ENCODE peak calls at places on chromosomes 2 and 18, in four cellular contexts. Q, E, U and X are unnamed samples.

GRCh38 chr18:68121826-68122225 is 593.1 kb downstream of the TMX3 start:
- DNase-seq in Q (no peak), E (no peak), U (no peak), X (no peak)

GRCh38 chr2:2291500-2292260 is 39.4 kb downstream of the MYT1L start:
- DNase-seq in Q (no peak), E (no peak), U (no peak), X (peak)

GRCh38 chr2:191656389-191656788 is 21.5 kb upstream of the NABP1 start:
- DNase-seq in Q (no peak), E (no peak), U (no peak), X (no peak)

GRCh38 chr2:100427627-100428258 is 10.3 kb upstream of the CHST10 start:
- DNase-seq in Q (no peak), E (peak), U (peak), X (peak)

GRCh38 chr2:232502513-232502900 is 14.9 kb upstream of the ECEL1 start:
- DNase-seq in Q (no peak), E (no peak), U (no peak), X (no peak)

GRCh38 chr18:56423626-56424025 is 214.8 kb downstream of the TXNL1 start:
- DNase-seq in Q (no peak), E (no peak), U (no peak), X (no peak)

GRCh38 chr2:230921806-230922595 is 3.0 kb downstream of the GPR55 start:
- DNase-seq in Q (no peak), E (no peak), U (no peak), X (no peak)

GRCh38 chr2:38192046-38192445 is 116.1 kb upstream of the CYP1B1 start:
- DNase-seq in Q (no peak), E (no peak), U (no peak), X (no peak)

GRCh38 chr18:45686892-45687611 is 36.9 kb upstream of the SLC14A1 start:
- DNase-seq in Q (no peak), E (peak), U (no peak), X (no peak)

GRCh38 chr2:6780765-6781274 is 84.9 kb downstream of the CMPK2 start:
- DNase-seq in Q (no peak), E (no peak), U (peak), X (peak)

GRCh38 chr2:39871291-39871761 is 92.3 kb upstream of the THUMPD2 start:
- DNase-seq in Q (peak), E (no peak), U (no peak), X (no peak)

GRCh38 chr18:63141777-63142176 is 177.8 kb downstream of the BCL2 start:
- DNase-seq in Q (no peak), E (no peak), U (no peak), X (no peak)
- H3K27ac ChIP-seq in Q (no peak), E (no peak), U (no peak), X (no peak)

DNA sequence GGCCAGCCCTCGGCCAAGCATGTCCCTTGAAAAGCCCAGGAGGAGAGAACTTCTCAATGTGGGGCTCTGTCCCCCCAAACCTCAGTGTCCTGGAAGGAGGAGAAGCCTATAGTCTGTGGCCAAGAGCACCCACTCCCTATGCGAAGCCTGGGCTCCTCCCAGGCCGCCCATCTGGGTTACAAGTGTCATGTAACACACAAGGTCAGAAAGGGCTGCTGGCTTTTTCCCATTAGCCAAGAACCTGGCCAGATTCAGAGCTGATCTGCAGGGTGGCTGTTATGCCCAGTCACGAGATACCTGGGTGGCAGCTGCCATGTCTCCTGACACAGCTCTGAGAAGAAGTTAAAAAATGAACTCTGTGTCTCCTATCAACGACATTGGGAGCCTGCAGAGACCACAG is 170.7 kb downstream of the TNS1 start:
- DNase-seq in Q (no peak), E (no peak), U (no peak), X (no peak)
- H3K27ac ChIP-seq in Q (no peak), E (no peak), U (no peak), X (no peak)

GRCh38 chr2:112811276-112811831 is 25.2 kb downstream of the IL1B start:
- DNase-seq in Q (no peak), E (no peak), U (no peak), X (no peak)
- H3K27ac ChIP-seq in Q (peak), E (no peak), U (no peak), X (no peak)

GRCh38 chr18:23574611-23575308 is 11.5 kb downstream of the NPC1 start:
- DNase-seq in Q (no peak), E (no peak), U (no peak), X (no peak)
- H3K27ac ChIP-seq in Q (peak), E (no peak), U (no peak), X (peak)

GRCh38 chr2:237603049-237603717 is 12.6 kb upstream of the RAB17 start:
- DNase-seq in Q (no peak), E (no peak), U (peak), X (no peak)

GRCh38 chr2:237604960-237605359 is 14.4 kb upstream of the RAB17 start:
- DNase-seq in Q (no peak), E (no peak), U (peak), X (no peak)

GRCh38 chr2:237602409-237602808 is 11.9 kb upstream of the RAB17 start:
- DNase-seq in Q (no peak), E (no peak), U (no peak), X (no peak)

GRCh38 chr2:237604391-237604790 is 13.9 kb upstream of the RAB17 start:
- DNase-seq in Q (no peak), E (no peak), U (peak), X (no peak)

GRCh38 chr2:237603718-237604362 is 13.3 kb upstream of the RAB17 start:
- DNase-seq in Q (no peak), E (peak), U (no peak), X (peak)
- H3K27ac ChIP-seq in Q (no peak), E (peak), U (no peak), X (no peak)

GRCh38 chr2:9993490-9994165 is 42.1 kb downstream of the GRHL1 start:
- DNase-seq in Q (no peak), E (no peak), U (no peak), X (no peak)

GRCh38 chr2:9991829-9992273 is 40.4 kb downstream of the GRHL1 start:
- DNase-seq in Q (no peak), E (no peak), U (no peak), X (no peak)

GRCh38 chr2:9990735-9991134 is 39.2 kb downstream of the GRHL1 start:
- DNase-seq in Q (no peak), E (no peak), U (no peak), X (no peak)

GRCh38 chr2:9988320-9988719 is 36.8 kb downstream of the GRHL1 start:
- DNase-seq in Q (no peak), E (no peak), U (no peak), X (no peak)

GRCh38 chr2:9991221-9991620 is 39.7 kb downstream of the GRHL1 start:
- DNase-seq in Q (no peak), E (no peak), U (no peak), X (no peak)
- H3K27ac ChIP-seq in Q (no peak), E (no peak), U (no peak), X (no peak)

GRCh38 chr18:3455938-3456685 is 6.1 kb downstream of the TGIF1 start:
- DNase-seq in Q (no peak), E (no peak), U (no peak), X (no peak)

GRCh38 chr18:3458952-3459853 is 9.2 kb downstream of the TGIF1 start:
- DNase-seq in Q (no peak), E (no peak), U (no peak), X (no peak)

GRCh38 chr18:3456686-3457069 is 6.7 kb downstream of the TGIF1 start:
- DNase-seq in Q (no peak), E (no peak), U (no peak), X (no peak)

GRCh38 chr18:3457261-3457724 is 7.3 kb downstream of the TGIF1 start:
- DNase-seq in Q (no peak), E (no peak), U (no peak), X (no peak)

DNA sequence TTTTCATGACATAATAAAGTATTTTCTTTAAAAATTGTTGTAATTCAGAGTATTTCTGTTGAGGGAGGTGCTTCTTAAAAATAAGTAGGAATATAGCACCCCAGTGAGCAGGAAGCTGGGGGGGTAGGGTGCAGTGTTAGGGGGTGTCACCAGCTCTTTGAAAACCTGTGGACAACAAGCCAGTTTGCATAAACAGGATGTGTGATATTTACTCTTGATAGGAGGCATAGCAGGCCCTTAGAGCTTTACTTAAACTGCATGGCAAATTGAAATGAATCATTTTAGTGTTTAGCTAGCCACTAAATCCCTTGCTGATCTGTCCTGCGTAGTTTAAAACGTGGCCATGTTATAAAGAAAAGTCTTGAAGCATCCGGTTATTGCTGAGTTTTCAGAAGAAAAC is 8.4 kb downstream of the TGIF1 start:
- DNase-seq in Q (no peak), E (no peak), U (no peak), X (no peak)
- H3K27ac ChIP-seq in Q (peak), E (no peak), U (no peak), X (peak)